ENCODE peak calls at places on chromosomes 5 and 9, in eight cellular contexts. M, W, Y, L, R, Q, I and B are unnamed samples.
A peak's percentile ranks its signal among the peaks of the same experiment; 100 is the strongest.

GRCh38 chr9:4984171-4984570 is 901 bp upstream of the JAK2 start:
- DNase-seq in M (no peak), W (no peak), Y (peak; percentile 59), L (no peak), R (no peak), Q (no peak), I (no peak), B (no peak)

GRCh38 chr5:4674176-4674575 is 466.0 kb upstream of the ADAMTS16 start:
- DNase-seq in M (no peak), W (no peak), Y (no peak), L (peak; percentile 78), R (no peak), Q (no peak), I (no peak), B (no peak)

GRCh38 chr5:141952030-141952429 is 6.0 kb downstream of the PCDH12 start:
- DNase-seq in M (no peak), W (no peak), Y (no peak), L (no peak), R (no peak), Q (no peak), I (no peak), B (no peak)

GRCh38 chr5:98524796-98525195 is 248.7 kb upstream of the RGMB start:
- DNase-seq in M (no peak), W (no peak), Y (no peak), L (no peak), R (no peak), Q (no peak), I (no peak), B (no peak)

GRCh38 chr9:95910023-95910706 is 34.7 kb downstream of the ERCC6L2 start:
- DNase-seq in M (peak; percentile 23), W (peak; percentile 12), Y (no peak), L (no peak), R (peak; percentile 2), Q (no peak), I (no peak), B (no peak)

GRCh38 chr9:95025213-95026170 is 292.0 kb downstream of the FANCC start:
- DNase-seq in M (peak; percentile 95), W (no peak), Y (peak; percentile 67), L (peak; percentile 94), R (peak; percentile 94), Q (peak; percentile 73), I (no peak), B (no peak)

GRCh38 chr5:165805756-165806155 is 2300.3 kb downstream of the MAT2B start:
- DNase-seq in M (no peak), W (no peak), Y (peak; percentile 20), L (no peak), R (no peak), Q (no peak), I (no peak), B (no peak)

GRCh38 chr9:136686534-136686793 is 793 bp downstream of the AGPAT2 start:
- DNase-seq in M (no peak), W (no peak), Y (no peak), L (no peak), R (no peak), Q (no peak), I (no peak), B (no peak)

GRCh38 chr5:9544502-9545300 is 1.2 kb downstream of the SEMA5A start:
- DNase-seq in M (peak; percentile 89), W (peak; percentile 58), Y (peak; percentile 91), L (peak; percentile 75), R (peak; percentile 80), Q (peak; percentile 92), I (no peak), B (peak; percentile 96)

GRCh38 chr9:101639301-101639700 is 44.5 kb upstream of the PPP3R2 start:
- DNase-seq in M (peak; percentile 11), W (no peak), Y (no peak), L (peak; percentile 1), R (no peak), Q (no peak), I (no peak), B (no peak)

GRCh38 chr5:446864-447263 is 3.9 kb downstream of the EXOC3 start:
- DNase-seq in M (peak; percentile 68), W (peak; percentile 40), Y (peak; percentile 11), L (peak; percentile 34), R (peak; percentile 51), Q (peak; percentile 35), I (peak; percentile 68), B (no peak)

GRCh38 chr5:68140763-68141162 is 74.8 kb upstream of the PIK3R1 start:
- DNase-seq in M (no peak), W (no peak), Y (no peak), L (no peak), R (no peak), Q (no peak), I (no peak), B (no peak)

GRCh38 chr5:171330011-171330410 is 21.0 kb downstream of the TLX3 start:
- DNase-seq in M (no peak), W (no peak), Y (no peak), L (no peak), R (no peak), Q (no peak), I (no peak), B (no peak)

GRCh38 chr9:121765021-121765950 is 113.9 kb downstream of the DAB2IP start:
- DNase-seq in M (peak; percentile 34), W (peak; percentile 73), Y (peak; percentile 59), L (peak; percentile 60), R (peak; percentile 63), Q (no peak), I (no peak), B (no peak)

DNA sequence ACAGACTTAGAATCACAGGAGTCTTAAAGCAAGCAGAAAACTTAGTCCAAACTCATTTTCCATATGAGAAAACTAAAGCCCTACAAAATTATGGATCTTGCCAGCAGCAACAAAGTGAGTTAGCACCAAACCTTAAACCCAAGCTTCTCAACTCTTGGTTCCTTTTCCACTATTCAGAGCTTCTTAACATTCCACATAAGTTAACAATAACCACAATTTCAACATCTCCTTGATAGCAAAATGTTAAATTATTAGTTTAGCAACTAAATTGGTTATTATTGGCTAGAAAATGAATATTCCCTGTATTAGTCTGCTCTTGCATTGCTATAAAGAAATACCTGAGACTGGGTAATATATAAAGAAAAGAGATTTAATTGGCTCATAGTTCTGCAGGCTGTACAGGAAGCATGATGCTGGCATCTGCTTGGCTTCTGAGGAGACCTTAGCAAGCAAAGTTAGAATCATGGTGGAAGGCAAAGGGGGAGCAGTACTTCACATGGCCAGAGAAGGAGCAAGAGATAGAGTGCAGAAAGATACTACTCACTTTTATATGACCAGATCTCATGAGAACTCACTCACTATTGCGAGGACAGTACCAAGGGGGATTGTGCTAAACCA is 26.2 kb upstream of the ARSB start:
- DNase-seq in M (peak; percentile 26), W (no peak), Y (no peak), L (peak; percentile 90), R (peak; percentile 90), Q (no peak), I (no peak), B (no peak)
- TF ChIP-seq CTCF in M (peak; percentile 37), W (no peak), Y (no peak), L (no peak), R (peak; percentile 30), Q (no peak), I (peak; percentile 34), B (peak; percentile 23)

GRCh38 chr9:76658510-76659231 is 105.6 kb upstream of the PCA3 start:
- DNase-seq in M (peak; percentile 92), W (peak; percentile 56), Y (no peak), L (peak; percentile 62), R (peak; percentile 76), Q (no peak), I (peak; percentile 78), B (no peak)

GRCh38 chr9:76665458-76665857 is 98.8 kb upstream of the PCA3 start:
- DNase-seq in M (no peak), W (no peak), Y (no peak), L (no peak), R (no peak), Q (no peak), I (no peak), B (no peak)

GRCh38 chr9:76664120-76664519 is 100.1 kb upstream of the PCA3 start:
- DNase-seq in M (no peak), W (no peak), Y (no peak), L (no peak), R (no peak), Q (no peak), I (no peak), B (no peak)

GRCh38 chr9:76667521-76667957 is 96.7 kb upstream of the PCA3 start:
- DNase-seq in M (peak; percentile 69), W (no peak), Y (no peak), L (peak; percentile 82), R (peak; percentile 25), Q (no peak), I (no peak), B (no peak)

DNA sequence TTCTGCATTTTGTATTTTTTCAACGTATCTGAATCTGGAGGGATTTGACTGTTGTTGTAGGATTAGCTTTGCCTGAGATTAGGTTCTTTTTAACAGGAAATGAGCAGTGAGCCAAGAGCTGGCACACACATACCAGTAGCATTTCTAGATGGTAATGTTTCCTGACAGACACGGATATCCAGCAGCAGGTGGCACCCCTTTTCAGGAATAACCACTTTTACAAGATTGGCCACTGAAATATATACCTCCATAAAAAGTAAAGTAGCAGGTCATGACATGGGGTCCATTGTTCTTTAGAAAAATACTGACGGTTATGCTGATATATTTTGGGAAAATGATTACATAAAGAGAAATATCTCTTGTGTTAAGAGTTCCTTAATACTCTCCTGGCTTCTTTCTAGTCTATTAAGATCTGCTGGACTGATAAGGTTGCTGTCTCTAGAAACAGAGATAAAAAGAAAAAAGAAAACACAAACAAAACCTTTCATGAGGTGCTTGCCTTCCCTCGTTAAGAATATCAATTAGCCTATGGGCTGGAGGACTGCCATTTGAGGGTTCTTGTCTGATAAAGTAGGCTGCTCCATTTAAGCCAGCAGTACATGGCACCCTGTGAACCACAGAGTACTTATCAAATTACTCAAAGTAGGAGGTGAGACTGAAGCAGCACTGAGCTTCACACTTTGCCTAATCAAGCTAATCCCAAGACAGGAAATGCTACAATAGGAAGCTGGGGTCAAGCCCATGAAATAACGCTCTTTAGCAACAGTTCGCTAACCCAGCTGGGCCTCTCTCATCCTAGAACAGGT is 101.6 kb upstream of the PCA3 start:
- DNase-seq in M (no peak), W (no peak), Y (no peak), L (no peak), R (no peak), Q (no peak), I (peak; percentile 34), B (no peak)
- TF ChIP-seq CTCF in M (no peak), W (no peak), Y (no peak), L (no peak), R (no peak), Q (no peak), I (peak; percentile 37), B (peak; percentile 40)

DNA sequence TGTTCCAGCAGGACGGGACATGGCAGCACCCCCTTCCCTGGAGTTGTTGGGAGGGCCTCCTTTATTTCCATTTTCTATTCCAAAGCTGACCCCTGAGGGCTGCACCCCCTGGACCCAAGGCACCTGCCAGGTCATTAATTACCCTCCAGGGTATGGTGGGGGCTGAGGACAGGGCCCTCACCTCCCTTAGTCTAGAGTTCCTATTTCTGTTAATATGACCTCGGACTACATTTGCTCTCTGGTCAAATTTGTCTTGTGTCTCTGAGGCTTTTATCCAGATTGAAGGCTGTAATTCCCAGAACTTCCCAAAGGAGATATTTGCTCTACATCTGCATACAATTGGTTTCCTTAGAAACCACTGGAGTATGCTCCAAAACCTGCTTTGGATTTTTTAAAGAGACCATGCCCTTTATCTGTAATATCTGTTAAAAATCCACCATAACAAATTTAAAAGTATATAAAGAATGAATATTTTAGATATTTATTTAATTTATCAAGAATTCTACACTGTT is 16.8 kb downstream of the PHF2 start:
- DNase-seq in M (no peak), W (no peak), Y (no peak), L (no peak), R (no peak), Q (peak; percentile 35), I (no peak), B (no peak)
- TF ChIP-seq CTCF in M (no peak), W (no peak), Y (no peak), L (no peak), R (no peak), Q (no peak), I (no peak), B (no peak)

GRCh38 chr9:134768332-134769083 is 112.1 kb upstream of the FCN2 start:
- DNase-seq in M (no peak), W (no peak), Y (peak; percentile 23), L (no peak), R (no peak), Q (no peak), I (no peak), B (no peak)
- TF ChIP-seq CTCF in M (no peak), W (no peak), Y (no peak), L (no peak), R (no peak), Q (no peak), I (no peak), B (no peak)